ENCODE peak calls at places on chromosomes 3 and 15, in ten cellular contexts. H is endothelial cell; Z is RWPE1; K is activated CD8-positive, alpha-beta memory T cell treated with anti-CD3 and anti-CD28 coated beads for 4 hours; D is SW 1271; T is ureter; L is hippocampal formation; Q is HEK293T; U is pons; V is iris pigment epithelial cell. P is an unnamed sample.

GRCh38 chr3:124774305-124774673 is 44.0 kb downstream of the UMPS start:
- DNase-seq in D (peak), U (no peak), H (peak), K (no peak), Q (no peak), V (peak), L (no peak), Z (peak), T (no peak), P (no peak)

GRCh38 chr3:99500485-99500884 is 137.9 kb upstream of the COL8A1 start:
- DNase-seq in U (no peak), L (no peak), Q (no peak), K (no peak), T (no peak), V (no peak), D (no peak), H (no peak), Z (no peak), P (no peak)

GRCh38 chr3:31495971-31496370 is 36.8 kb upstream of the STT3B start:
- DNase-seq in Q (no peak), K (no peak), U (no peak), Z (no peak), L (no peak), H (no peak), V (peak), T (no peak), D (no peak), P (no peak)

GRCh38 chr15:74657846-74658245 is 38.0 kb downstream of the EDC3 start:
- DNase-seq in D (no peak), V (peak), U (no peak), L (no peak), Z (no peak), Q (no peak), H (no peak), K (no peak), T (no peak), P (no peak)

GRCh38 chr3:64163755-64164148 is 61.5 kb downstream of the PRICKLE2 start:
- DNase-seq in Q (no peak), H (no peak), L (no peak), D (no peak), K (no peak), Z (peak), T (no peak), V (peak), U (no peak), P (no peak)

GRCh38 chr3:7964899-7965298 is 536.7 kb upstream of the LMCD1 start:
- DNase-seq in Z (no peak), K (no peak), T (no peak), V (no peak), D (no peak), H (no peak), L (no peak), U (no peak), Q (no peak), P (no peak)

GRCh38 chr15:78620021-78620838 is 566 bp downstream of the CHRNA3 start:
- DNase-seq in T (no peak), U (no peak), D (no peak), L (no peak), H (peak), Z (no peak), V (peak), Q (peak), K (no peak), P (no peak)

GRCh38 chr15:52527898-52528464 is 699 bp downstream of the MYO5A start:
- DNase-seq in U (peak), T (peak), V (peak), K (peak), Z (peak), D (no peak), L (peak), H (peak), Q (peak), P (no peak)

GRCh38 chr15:40010681-40011080 is 28.3 kb downstream of the SRP14 start:
- DNase-seq in V (peak), K (no peak), T (no peak), U (no peak), Q (no peak), Z (no peak), H (no peak), L (no peak), D (no peak), P (no peak)

GRCh38 chr3:141449424-141449823 is 37.4 kb upstream of the RASA2 start:
- DNase-seq in U (no peak), T (no peak), K (no peak), Z (no peak), V (no peak), L (no peak), H (no peak), D (no peak), Q (no peak), P (no peak)

GRCh38 chr15:65076486-65077290 is at the start of gene KBTBD13:
- DNase-seq in L (no peak), Q (no peak), D (no peak), Z (no peak), K (no peak), T (no peak), U (no peak), H (no peak), V (no peak), P (no peak)

GRCh38 chr3:113496924-113497323 is 18.0 kb downstream of the SPICE1 start:
- DNase-seq in K (no peak), Z (no peak), L (no peak), D (peak), V (peak), Q (no peak), H (no peak), T (no peak), U (no peak), P (no peak)

GRCh38 chr3:99658274-99658673 is 19.9 kb downstream of the COL8A1 start:
- DNase-seq in L (no peak), Q (no peak), T (no peak), U (no peak), K (no peak), D (no peak), Z (no peak), V (no peak), H (no peak), P (no peak)

GRCh38 chr3:67090472-67090871 is 92.4 kb downstream of the KBTBD8 start:
- DNase-seq in L (no peak), U (no peak), D (peak), T (no peak), H (no peak), Q (no peak), Z (peak), K (no peak), V (peak), P (no peak)

GRCh38 chr15:49622561-49622960 is 1.7 kb downstream of the DTWD1 start:
- DNase-seq in D (no peak), H (no peak), U (peak), Z (no peak), K (no peak), V (peak), Q (no peak), T (no peak), L (no peak), P (no peak)

GRCh38 chr3:190830031-190830430 is 32.5 kb downstream of the GMNC start:
- DNase-seq in U (no peak), Z (no peak), K (no peak), H (no peak), V (no peak), T (no peak), D (no peak), L (no peak), Q (no peak), P (no peak)

GRCh38 chr15:29071193-29071906 is 185.6 kb downstream of the APBA2 start:
- DNase-seq in H (no peak), L (no peak), Q (no peak), K (no peak), V (no peak), D (no peak), Z (no peak), U (peak), T (no peak), P (no peak)

GRCh38 chr3:130395916-130396315 is 50.4 kb downstream of the COL6A5 start:
- DNase-seq in V (peak), Q (no peak), U (no peak), L (no peak), T (no peak), Z (peak), D (peak), K (no peak), H (no peak), P (no peak)

GRCh38 chr3:185540705-185541104 is 11.7 kb downstream of the LIPH start:
- DNase-seq in K (no peak), Z (no peak), L (no peak), V (no peak), Q (no peak), H (no peak), D (no peak), U (no peak), T (no peak), P (no peak)

GRCh38 chr3:158644345-158644908 is at the start of gene GFM1:
- DNase-seq in K (peak), Z (peak), U (peak), L (peak), T (peak), H (peak), Q (peak), V (peak), D (peak), P (peak)

GRCh38 chr3:174023445-174023844 is 625.9 kb downstream of the NLGN1 start:
- DNase-seq in V (no peak), Z (no peak), L (no peak), T (no peak), H (no peak), D (no peak), U (peak), K (no peak), Q (no peak), P (no peak)

GRCh38 chr3:116445291-116445841 is at the start of gene LSAMP:
- DNase-seq in U (peak), Q (peak), H (peak), D (no peak), Z (no peak), V (no peak), K (no peak), T (no peak), L (peak), P (no peak)

GRCh38 chr15:36977620-36978610 is 122.4 kb downstream of the MEIS2 start:
- DNase-seq in D (no peak), K (no peak), T (no peak), H (no peak), L (no peak), Q (no peak), U (no peak), Z (no peak), V (no peak), P (no peak)

GRCh38 chr3:101571028-101571895 is 2.7 kb upstream of the PCNP start:
- DNase-seq in V (peak), D (no peak), Q (no peak), T (no peak), U (no peak), H (no peak), L (no peak), Z (no peak), K (no peak), P (no peak)

GRCh38 chr15:77066961-77067690 is 3.8 kb downstream of the TSPAN3 start:
- DNase-seq in U (no peak), T (no peak), Q (peak), D (no peak), L (no peak), Z (peak), K (no peak), H (no peak), V (peak), P (no peak)

GRCh38 chr15:79091204-79091867 is 756 bp upstream of the RASGRF1 start:
- DNase-seq in V (peak), H (peak), T (peak), D (peak), Z (peak), K (no peak), L (no peak), Q (peak), U (no peak), P (no peak)

GRCh38 chr3:49535971-49536874 is 18.1 kb upstream of the BSN start:
- DNase-seq in Z (no peak), D (no peak), T (no peak), U (no peak), Q (no peak), K (no peak), H (no peak), V (no peak), L (no peak), P (no peak)

GRCh38 chr15:50911641-50912040 is 3.2 kb downstream of the AP4E1 start:
- DNase-seq in L (no peak), D (no peak), U (peak), H (no peak), K (no peak), T (no peak), Q (no peak), V (no peak), Z (no peak), P (no peak)

GRCh38 chr3:14631687-14632444 is 19.7 kb upstream of the CCDC174 start:
- DNase-seq in Z (no peak), H (no peak), U (no peak), D (no peak), T (no peak), V (no peak), Q (no peak), L (no peak), K (no peak), P (no peak)

GRCh38 chr3:123765475-123766166 is 118.5 kb downstream of the MYLK start:
- DNase-seq in Z (no peak), V (peak), K (no peak), T (no peak), Q (no peak), U (no peak), H (no peak), D (no peak), L (no peak), P (no peak)

GRCh38 chr3:64530434-64531049 is 157.3 kb downstream of the ADAMTS9 start:
- DNase-seq in K (no peak), U (peak), V (peak), T (peak), D (peak), L (peak), H (peak), Z (peak), Q (peak), P (no peak)

GRCh38 chr3:194565597-194566190 is 67.5 kb downstream of the TMEM44 start:
- DNase-seq in Q (no peak), V (peak), T (no peak), Z (no peak), H (no peak), U (no peak), L (no peak), K (no peak), D (no peak), P (no peak)

GRCh38 chr3:188358787-188359493 is 205.0 kb downstream of the LPP start:
- DNase-seq in V (no peak), Q (no peak), H (no peak), Z (no peak), D (no peak), U (no peak), T (no peak), K (no peak), L (no peak), P (no peak)

GRCh38 chr15:31254431-31255175 is 72.0 kb upstream of the KLF13 start:
- DNase-seq in Z (no peak), H (no peak), Q (peak), D (no peak), V (peak), T (peak), L (no peak), K (no peak), U (no peak), P (peak)

GRCh38 chr3:167644611-167645010 is 9.1 kb downstream of the WDR49 start:
- DNase-seq in D (no peak), Z (no peak), V (no peak), T (no peak), U (no peak), Q (no peak), K (no peak), L (no peak), H (no peak), P (no peak)

GRCh38 chr15:87267798-87268197 is 988.7 kb downstream of the NTRK3 start:
- DNase-seq in V (peak), D (peak), T (no peak), Q (no peak), Z (peak), U (no peak), K (no peak), H (no peak), L (no peak), P (no peak)

GRCh38 chr3:183518446-183519185 is 36.9 kb downstream of the KLHL6 start:
- DNase-seq in T (no peak), K (no peak), Q (no peak), H (no peak), Z (no peak), D (no peak), L (no peak), U (peak), V (no peak), P (no peak)

GRCh38 chr3:149373235-149374125 is 4.0 kb downstream of the TM4SF1 start:
- DNase-seq in L (no peak), D (peak), Q (no peak), T (no peak), V (peak), H (no peak), Z (peak), K (no peak), U (no peak), P (no peak)

GRCh38 chr3:155714295-155714718 is 30.6 kb downstream of the PLCH1 start:
- DNase-seq in H (no peak), L (no peak), U (no peak), Q (no peak), T (no peak), K (no peak), V (no peak), D (no peak), Z (no peak), P (no peak)